ENCODE peak calls at places on chromosomes 1 and 21, in seven cellular contexts. E is tibial nerve, B is breast epithelium, M is heart left ventricle, Y is IMR-90, P is A549, C is adrenal gland. D is an unnamed sample.

GRCh38 chr21:42441963-42442362 is 38.3 kb downstream of the UBASH3A start:
- DNase-seq in B (no peak), E (no peak), Y (no peak), P (no peak), M (no peak), C (no peak), D (no peak)

GRCh38 chr21:45224189-45224938 is 63.3 kb downstream of the POFUT2 start:
- DNase-seq in P (no peak), C (peak; percentile 29), M (no peak), E (no peak), B (no peak), Y (peak; percentile 52), D (no peak)

GRCh38 chr1:246265481-246265880 is 241.6 kb downstream of the SMYD3 start:
- DNase-seq in P (no peak), C (no peak), M (no peak), E (no peak), B (no peak), Y (peak; percentile 23), D (no peak)

GRCh38 chr1:65174585-65174984 is 26.6 kb downstream of the AK4 start:
- DNase-seq in Y (peak; percentile 94), P (no peak), C (peak; percentile 24), E (peak; percentile 63), B (peak; percentile 89), M (peak; percentile 81), D (no peak)

GRCh38 chr1:151958959-151959358 is 34.7 kb downstream of the S100A10 start:
- DNase-seq in B (no peak), Y (no peak), M (no peak), C (no peak), P (no peak), E (no peak), D (no peak)

GRCh38 chr1:38071530-38072266 is 25.1 kb upstream of the POU3F1 start:
- DNase-seq in B (no peak), E (no peak), M (no peak), Y (peak; percentile 55), P (peak; percentile 30), C (no peak), D (peak; percentile 35)

GRCh38 chr1:154937988-154938386 is 1.5 kb upstream of the PMVK start:
- DNase-seq in E (no peak), B (no peak), Y (no peak), P (no peak), M (peak; percentile 20), C (no peak), D (no peak)

GRCh38 chr1:91529856-91530255 is 29.2 kb downstream of the CDC7 start:
- DNase-seq in C (peak; percentile 44), M (no peak), P (peak; percentile 44), Y (peak; percentile 73), B (no peak), E (no peak), D (peak; percentile 30)

GRCh38 chr1:192831706-192832355 is 23.0 kb downstream of the RGS2 start:
- DNase-seq in C (no peak), M (no peak), Y (peak; percentile 34), P (no peak), B (no peak), E (no peak), D (no peak)

GRCh38 chr1:37479255-37480124 is 5.1 kb downstream of the ZC3H12A start:
- DNase-seq in M (peak; percentile 79), Y (peak; percentile 90), C (peak; percentile 95), E (peak; percentile 70), P (peak; percentile 86), B (peak; percentile 96), D (peak; percentile 81)

GRCh38 chr1:154741747-154742495 is 128.2 kb downstream of the KCNN3 start:
- DNase-seq in M (no peak), C (no peak), P (peak; percentile 17), E (no peak), Y (no peak), B (no peak), D (no peak)

GRCh38 chr1:110152133-110152785 is 2.0 kb downstream of the SLC6A17 start:
- DNase-seq in P (peak; percentile 20), B (no peak), E (no peak), M (no peak), Y (peak; percentile 74), C (no peak), D (no peak)

GRCh38 chr1:231950732-231951131 is 324.1 kb downstream of the DISC1 start:
- DNase-seq in P (no peak), M (no peak), C (no peak), Y (no peak), B (no peak), E (no peak), D (no peak)

GRCh38 chr1:170192535-170192934 is 46.8 kb downstream of the NTMT2 start:
- DNase-seq in M (no peak), C (no peak), Y (no peak), B (no peak), E (no peak), P (no peak), D (no peak)

GRCh38 chr1:107432108-107432507 is 291.3 kb downstream of the NTNG1 start:
- DNase-seq in P (no peak), B (no peak), E (no peak), C (no peak), Y (no peak), M (no peak), D (no peak)

GRCh38 chr1:15849775-15850449 is 2.4 kb downstream of the SPEN start:
- DNase-seq in B (no peak), C (peak; percentile 59), Y (peak; percentile 60), M (peak; percentile 50), P (peak; percentile 75), E (no peak), D (peak; percentile 75)

GRCh38 chr1:1666526-1666925 is 7.7 kb upstream of the CDK11B start:
- DNase-seq in P (no peak), Y (no peak), B (no peak), M (no peak), C (peak; percentile 1), E (no peak), D (no peak)

GRCh38 chr21:43778469-43779335 is 2.6 kb upstream of the CSTB start:
- DNase-seq in M (no peak), B (no peak), E (no peak), Y (peak; percentile 29), P (no peak), C (no peak), D (no peak)

GRCh38 chr1:26391450-26391849 is 18.9 kb upstream of the ZNF683 start:
- DNase-seq in E (no peak), C (no peak), B (no peak), P (peak; percentile 69), M (no peak), Y (peak; percentile 59), D (peak; percentile 77)

GRCh38 chr1:14733053-14733778 is 134.7 kb downstream of the KAZN start:
- DNase-seq in E (no peak), B (peak; percentile 70), Y (no peak), P (no peak), C (no peak), M (no peak), D (no peak)

GRCh38 chr1:78678324-78678723 is 28.7 kb downstream of the IFI44 start:
- DNase-seq in C (no peak), M (no peak), E (no peak), P (no peak), Y (no peak), B (no peak), D (no peak)

GRCh38 chr1:21232044-21232443 is 55.3 kb upstream of the EIF4G3 start:
- DNase-seq in E (no peak), Y (peak; percentile 66), M (no peak), C (peak; percentile 53), B (no peak), P (peak; percentile 63), D (peak; percentile 79)

DNA sequence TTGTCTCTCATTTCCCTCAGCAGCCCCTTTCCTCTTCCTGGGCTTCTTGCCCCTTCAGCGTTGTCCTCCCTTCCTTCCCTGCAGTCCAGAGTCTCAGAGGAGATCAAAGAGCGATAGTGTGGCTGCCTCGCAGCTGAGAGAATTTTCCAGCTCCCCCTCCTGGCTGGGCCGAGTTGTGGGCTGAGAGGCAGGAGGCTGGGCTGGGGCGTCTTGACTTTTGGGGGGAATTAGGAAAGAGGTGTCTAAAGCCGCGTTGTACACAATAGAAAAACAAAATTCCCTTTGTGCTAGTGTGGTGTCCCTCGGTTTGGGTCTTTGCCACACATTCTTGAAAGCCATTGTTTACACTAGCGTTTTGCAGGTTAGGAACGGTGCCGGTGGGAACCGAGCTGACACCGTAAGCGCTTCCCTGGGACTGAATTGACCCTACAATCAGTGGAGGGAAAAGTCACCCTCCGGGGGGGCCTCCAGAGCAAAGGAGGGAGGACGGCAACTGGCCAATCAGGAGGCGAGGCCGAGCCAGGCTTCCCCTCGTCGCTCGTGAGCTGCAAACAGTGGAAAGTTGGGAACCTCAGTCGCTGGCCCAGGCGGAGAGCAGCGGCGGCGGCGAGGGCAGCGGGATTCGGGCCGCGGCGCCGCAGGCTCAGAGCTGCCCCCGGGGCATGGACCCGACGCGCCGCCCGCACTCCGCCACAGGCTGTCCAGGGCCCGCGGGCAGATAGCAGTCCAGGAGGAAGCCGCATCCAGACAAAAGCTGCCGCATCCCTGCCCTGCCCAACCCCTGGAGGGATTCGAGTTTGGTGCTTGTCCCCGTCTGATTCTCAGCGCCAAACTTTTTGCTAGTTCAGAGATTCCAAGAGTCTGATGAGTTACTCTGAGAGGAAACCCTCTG is at the start of gene HMCN1:
- DNase-seq in P (peak; percentile 32), E (peak; percentile 25), B (peak; percentile 63), Y (peak; percentile 65), M (peak; percentile 83), C (peak; percentile 78), D (peak; percentile 41)
- TF ChIP-seq POLR2A in P (no peak), E (peak; percentile 31), B (no peak), Y (peak; percentile 45), M (no peak), C (peak; percentile 49), D (no peak)

DNA sequence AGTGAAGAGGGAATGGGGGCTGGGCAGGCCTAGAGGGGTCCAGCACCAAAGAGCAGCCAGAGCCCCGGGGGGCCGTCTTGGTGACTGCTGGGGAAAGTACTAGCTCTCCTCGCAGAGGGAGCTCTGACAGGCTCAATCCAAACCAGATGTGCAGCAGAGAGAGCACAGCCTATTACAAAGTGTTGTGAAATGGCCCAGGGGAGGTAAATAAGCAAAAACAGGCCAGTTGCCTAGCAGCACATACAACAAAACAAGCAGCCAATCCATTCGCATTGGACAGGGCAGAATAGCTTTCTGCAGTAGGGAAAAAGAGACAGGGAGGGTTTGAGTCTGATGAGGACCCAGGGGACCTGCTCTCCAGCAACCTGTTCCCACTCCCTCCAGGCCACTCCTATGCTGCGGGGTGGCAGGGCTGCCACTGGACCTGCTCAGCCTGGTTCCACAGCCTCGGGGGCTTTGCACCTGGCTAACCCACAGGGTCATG is 239.6 kb upstream of the FGGY start:
- DNase-seq in C (peak; percentile 39), M (peak; percentile 91), E (peak; percentile 55), Y (peak; percentile 93), B (peak; percentile 75), P (peak; percentile 68), D (peak; percentile 7)
- TF ChIP-seq POLR2A in C (no peak), M (no peak), E (peak; percentile 12), Y (no peak), B (no peak), P (no peak), D (no peak)

GRCh38 chr1:203860396-203860951 is 925 bp upstream of the SNRPE start:
- DNase-seq in E (no peak), P (peak; percentile 29), M (peak; percentile 40), C (peak; percentile 79), B (peak; percentile 87), Y (peak; percentile 10), D (no peak)
- TF ChIP-seq POLR2A in E (no peak), P (no peak), M (no peak), C (no peak), B (no peak), Y (no peak), D (no peak)

DNA sequence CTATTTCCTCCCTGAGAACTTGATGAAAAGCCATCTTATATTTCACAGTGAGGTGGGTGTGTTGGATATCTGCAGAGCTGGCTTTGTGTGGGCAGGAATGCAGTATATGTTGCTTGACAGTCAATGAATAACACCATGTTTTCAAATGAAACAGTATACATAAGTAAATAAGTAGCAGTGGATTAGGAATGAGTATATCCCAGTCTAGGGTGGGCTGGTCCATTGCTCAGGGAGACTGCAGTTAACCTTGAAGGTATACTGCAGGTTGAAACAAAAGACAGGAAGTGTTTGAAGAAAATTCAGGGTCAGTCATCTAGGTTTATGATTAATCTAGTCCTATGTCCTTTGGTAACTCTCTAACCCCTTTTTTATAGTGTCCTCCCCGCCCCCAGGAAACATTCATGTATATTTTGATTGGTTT is 1.0 kb downstream of the CTTNBP2NL start:
- DNase-seq in B (no peak), M (no peak), E (no peak), Y (no peak), P (no peak), C (no peak), D (no peak)
- TF ChIP-seq POLR2A in B (no peak), M (no peak), E (no peak), Y (no peak), P (no peak), C (no peak), D (no peak)

D was measured in erythroblast.